ENCODE peak calls at places on chromosome 9, in six cellular contexts. O is Peyer's patch, P is iPS DF 6.9, C is A549, X is ovary, N is testis. V is an unnamed sample.

GRCh38 chr9:33860200-33860871 is 43.4 kb downstream of the UBE2R2 start:
- DNase-seq in O (no peak), P (no peak), C (no peak), X (no peak), N (no peak), V (no peak)

GRCh38 chr9:93941493-93941892 is 13.7 kb downstream of the BARX1 start:
- DNase-seq in O (no peak), P (no peak), C (no peak), X (no peak), N (no peak), V (no peak)

GRCh38 chr9:34253460-34253837 is 74.6 kb downstream of the UBAP1 start:
- DNase-seq in O (no peak), P (no peak), C (peak; percentile 54), X (peak; percentile 35), N (peak; percentile 55), V (no peak)

GRCh38 chr9:7174301-7174700 is 416.5 kb downstream of the KDM4C start:
- DNase-seq in O (no peak), P (no peak), C (no peak), X (no peak), N (no peak), V (no peak)

GRCh38 chr9:99778308-99778707 is 43.4 kb upstream of the NR4A3 start:
- DNase-seq in O (no peak), P (no peak), C (peak; percentile 27), X (no peak), N (no peak), V (no peak)

GRCh38 chr9:109117856-109118801 is 1.6 kb downstream of the TMEM245 start:
- DNase-seq in O (peak; percentile 57), P (no peak), C (peak; percentile 72), X (peak; percentile 42), N (peak; percentile 62), V (peak; percentile 41)

GRCh38 chr9:96317335-96317980 is 15.5 kb upstream of the HSD17B3 start:
- DNase-seq in O (peak; percentile 56), P (peak; percentile 37), C (peak; percentile 69), X (no peak), N (peak; percentile 80), V (peak; percentile 40)

GRCh38 chr9:134138292-134138691 is 2.4 kb downstream of the WDR5 start:
- DNase-seq in O (peak; percentile 66), P (no peak), C (no peak), X (no peak), N (no peak), V (no peak)

GRCh38 chr9:82604947-82605656 is 457.8 kb downstream of the RASEF start:
- DNase-seq in O (no peak), P (no peak), C (no peak), X (peak; percentile 29), N (peak; percentile 39), V (no peak)

GRCh38 chr9:104386425-104387069 is 117.5 kb upstream of the OR13F1 start:
- DNase-seq in O (no peak), P (peak; percentile 13), C (peak; percentile 58), X (no peak), N (no peak), V (no peak)

GRCh38 chr9:133654736-133655657 is 18.8 kb downstream of the DBH start:
- DNase-seq in O (no peak), P (no peak), C (no peak), X (no peak), N (no peak), V (no peak)

GRCh38 chr9:108552459-108553040 is 303.2 kb downstream of the ACTL7B start:
- DNase-seq in O (no peak), P (no peak), C (peak; percentile 27), X (no peak), N (no peak), V (no peak)

GRCh38 chr9:93072383-93072795 is 13.9 kb downstream of the SUSD3 start:
- DNase-seq in O (peak; percentile 53), P (no peak), C (no peak), X (peak; percentile 79), N (no peak), V (no peak)

GRCh38 chr9:27385606-27386005 is 88.7 kb upstream of the EQTN start:
- DNase-seq in O (no peak), P (no peak), C (no peak), X (no peak), N (no peak), V (no peak)

GRCh38 chr9:129836342-129837007 is 1.2 kb downstream of the USP20 start:
- DNase-seq in O (no peak), P (no peak), C (no peak), X (no peak), N (no peak), V (peak; percentile 24)

GRCh38 chr9:116288658-116289057 is 135.1 kb downstream of the PAPPA start:
- DNase-seq in O (no peak), P (no peak), C (peak; percentile 67), X (no peak), N (no peak), V (no peak)

GRCh38 chr9:82560457-82560904 is 502.5 kb downstream of the RASEF start:
- DNase-seq in O (no peak), P (no peak), C (no peak), X (no peak), N (no peak), V (no peak)

GRCh38 chr9:129778469-129778868 is 24.5 kb upstream of the TOR1B start:
- DNase-seq in O (no peak), P (no peak), C (no peak), X (no peak), N (no peak), V (no peak)

GRCh38 chr9:130927995-130928900 is 10.8 kb downstream of the FIBCD1 start:
- DNase-seq in O (peak; percentile 67), P (no peak), C (peak; percentile 81), X (no peak), N (no peak), V (no peak)

GRCh38 chr9:124733964-124734740 is 37.0 kb downstream of the NR6A1 start:
- DNase-seq in O (peak; percentile 74), P (no peak), C (no peak), X (no peak), N (no peak), V (no peak)
- H3K27ac ChIP-seq in O (peak overlapping the region; percentile 54), P (no peak overlapping the region), C (no peak overlapping the region), X (no peak overlapping the region), N (peak overlapping the region; percentile 35), V (no peak overlapping the region)

DNA sequence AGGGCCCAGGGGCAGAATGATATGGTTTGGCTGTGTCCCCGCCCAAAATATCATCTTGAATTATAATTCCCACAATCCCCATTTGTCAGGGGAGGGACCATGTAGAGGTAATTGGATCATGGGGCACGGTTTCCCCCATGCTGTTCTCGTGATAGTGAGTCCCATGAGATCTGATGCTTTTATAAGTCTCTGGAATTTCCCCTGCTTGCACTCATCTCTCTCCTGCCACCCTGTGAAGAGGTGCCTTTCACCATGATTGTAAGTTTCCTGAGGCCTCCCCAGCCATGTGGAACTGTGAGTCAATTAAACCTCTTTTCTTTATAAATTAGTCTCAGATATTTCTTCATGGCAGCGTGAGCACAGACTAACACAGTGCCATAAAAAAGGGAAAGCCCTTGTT is 11.2 kb downstream of the FBXO10 start:
- DNase-seq in O (no peak), P (no peak), C (no peak), X (no peak), N (no peak), V (no peak)
- H3K4me1 ChIP-seq in O (no peaks in the 10 kb centered on the region), P (peaks cover 4% of the 10 kb centered on the region), C (no peaks in the 10 kb centered on the region), X (no peaks in the 10 kb centered on the region), N (no peaks in the 10 kb centered on the region), V (no peaks in the 10 kb centered on the region)

DNA sequence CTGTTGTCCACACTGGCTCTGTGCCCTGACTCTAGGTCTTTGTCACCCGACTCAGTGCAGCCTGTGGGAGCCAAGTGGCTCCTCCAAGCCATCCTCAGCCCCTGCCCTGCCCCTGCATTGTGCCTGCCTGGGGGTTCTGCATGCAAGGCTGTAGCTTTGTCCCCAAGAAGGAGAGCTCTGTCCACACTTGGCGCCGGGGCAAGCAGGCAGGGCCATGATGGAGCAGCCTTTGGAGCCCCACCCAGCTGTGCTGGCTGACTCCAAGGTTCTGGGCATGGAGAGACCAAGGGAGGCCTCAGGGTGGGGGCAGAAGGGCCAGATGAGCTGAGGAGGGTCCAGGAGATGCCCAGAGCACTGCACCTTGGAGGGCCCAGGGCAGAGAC is 226.2 kb downstream of the CACNA1B start:
- DNase-seq in O (no peak), P (no peak), C (no peak), X (no peak), N (no peak), V (no peak)
- H3K9me3 ChIP-seq in O (no peaks in the 10 kb centered on the region), P (no peaks in the 10 kb centered on the region), C (no peaks in the 10 kb centered on the region), X (no peaks in the 10 kb centered on the region), N (no peaks in the 10 kb centered on the region), V (no peaks in the 10 kb centered on the region)

GRCh38 chr9:13568851-13569618 is 289.5 kb upstream of the MPDZ start:
- DNase-seq in O (no peak), P (no peak), C (no peak), X (no peak), N (no peak), V (no peak)
- H3K27ac ChIP-seq in O (peak overlapping the region; percentile 47), P (no peak overlapping the region), C (no peak overlapping the region), X (no peak overlapping the region), N (peak overlapping the region; percentile 31), V (no peak overlapping the region)

DNA sequence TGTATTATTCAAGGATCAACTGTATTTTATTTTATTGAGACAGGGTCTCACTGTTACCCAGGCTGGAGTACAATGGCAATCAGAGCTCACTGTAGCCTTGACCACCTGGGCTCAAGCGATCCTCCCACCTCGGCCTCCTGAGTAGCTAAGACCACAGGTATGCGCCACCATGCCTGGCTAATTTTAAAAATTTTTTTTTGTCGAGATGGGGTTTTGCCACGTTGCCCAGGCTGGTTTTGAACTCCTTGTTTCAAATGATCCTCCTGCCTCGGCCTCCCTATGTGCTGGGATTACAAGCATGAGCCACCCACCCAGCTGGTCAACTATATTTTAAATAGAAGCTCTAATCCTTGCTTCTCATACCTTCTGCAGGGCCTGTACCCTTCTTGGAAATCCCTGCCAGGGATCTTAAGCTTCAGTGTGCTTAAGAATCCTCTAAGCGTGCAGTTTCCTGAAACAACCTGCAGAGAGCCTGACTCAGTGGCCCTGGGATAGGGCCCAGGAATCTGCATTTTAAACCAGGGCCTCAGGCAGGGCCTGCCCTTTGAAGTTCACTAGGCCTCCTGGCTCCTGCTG is 2.9 kb downstream of the AKNA start:
- DNase-seq in O (no peak), P (no peak), C (no peak), X (no peak), N (no peak), V (no peak)
- H3K4me1 ChIP-seq in O (peaks cover 50% of the 10 kb centered on the region), P (peaks cover 24% of the 10 kb centered on the region), C (peaks cover 9% of the 10 kb centered on the region), X (peaks cover 27% of the 10 kb centered on the region), N (peaks cover 38% of the 10 kb centered on the region), V (peaks cover 79% of the 10 kb centered on the region)

GRCh38 chr9:125574136-125574877 is 132.7 kb downstream of the MAPKAP1 start:
- DNase-seq in O (no peak), P (no peak), C (no peak), X (no peak), N (no peak), V (no peak)
- H3K9me3 ChIP-seq in O (no peaks in the 10 kb centered on the region), P (no peaks in the 10 kb centered on the region), C (no peaks in the 10 kb centered on the region), X (no peaks in the 10 kb centered on the region), N (no peaks in the 10 kb centered on the region), V (no peaks in the 10 kb centered on the region)

GRCh38 chr9:89104821-89105220 is 73.8 kb downstream of the SHC3 start:
- DNase-seq in O (no peak), P (no peak), C (no peak), X (no peak), N (no peak), V (no peak)
- H3K27ac ChIP-seq in O (no peak overlapping the region), P (no peak overlapping the region), C (no peak overlapping the region), X (no peak overlapping the region), N (no peak overlapping the region), V (no peak overlapping the region)

DNA sequence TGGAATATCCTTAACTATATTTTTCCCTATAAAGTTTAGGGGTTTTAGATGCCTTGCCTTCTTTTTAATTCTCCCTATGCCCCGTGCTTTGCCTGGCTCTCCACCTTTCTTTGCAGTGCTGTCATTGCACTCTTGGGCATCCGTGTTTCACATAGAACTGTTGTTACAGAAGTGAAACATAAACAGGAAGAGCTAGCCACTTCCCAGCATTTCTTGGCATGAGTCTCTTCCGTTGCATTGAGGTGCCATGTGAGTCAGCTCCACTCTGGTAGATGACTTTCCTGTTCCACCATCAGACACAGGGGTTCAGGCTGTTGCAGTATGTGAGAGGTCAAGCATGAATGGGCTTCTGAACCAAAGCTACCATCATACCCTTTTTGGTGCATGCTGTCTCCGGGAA is 73.4 kb downstream of the ANGPTL2 start:
- DNase-seq in O (no peak), P (no peak), C (peak; percentile 29), X (peak; percentile 21), N (no peak), V (peak; percentile 22)
- H3K4me1 ChIP-seq in O (no peaks in the 10 kb centered on the region), P (no peaks in the 10 kb centered on the region), C (peaks cover 6% of the 10 kb centered on the region), X (peaks cover 17% of the 10 kb centered on the region), N (peaks cover 10% of the 10 kb centered on the region), V (peaks cover 21% of the 10 kb centered on the region)

V was measured in CD4-positive, alpha-beta memory T cell.